ENCODE peak calls at places on chromosome 17, in six cellular contexts. K is mammary epithelial cell, Z is body of pancreas, W is prostate gland, O is hepatocyte, U is kidney. F is an unnamed sample.

GRCh38 chr17:71521724-71522123 is 599.1 kb upstream of the SOX9 start:
- DNase-seq in W (no peak), U (no peak), Z (no peak), O (no peak), K (peak; percentile 19), F (no peak)

GRCh38 chr17:49926886-49927285 is 42.1 kb upstream of the DLX4 start:
- DNase-seq in U (no peak), O (no peak), W (no peak), K (no peak), Z (peak; percentile 26), F (no peak)

GRCh38 chr17:62652251-62653001 is 25.0 kb downstream of the MRC2 start:
- DNase-seq in W (no peak), Z (peak; percentile 69), K (peak; percentile 69), O (peak; percentile 29), U (peak; percentile 93), F (no peak)

GRCh38 chr17:21218101-21218500 is 4.1 kb upstream of the TMEM11 start:
- DNase-seq in Z (no peak), K (no peak), O (no peak), U (no peak), W (no peak), F (no peak)

GRCh38 chr17:2796164-2797140 is at the start of gene RAP1GAP2:
- DNase-seq in K (no peak), W (no peak), Z (peak; percentile 11), U (peak; percentile 88), O (no peak), F (no peak)

GRCh38 chr17:49616546-49617205 is 41.0 kb downstream of the NXPH3 start:
- DNase-seq in Z (peak; percentile 62), W (no peak), O (no peak), U (peak; percentile 79), K (peak; percentile 32), F (no peak)

GRCh38 chr17:76588182-76588581 is 2.5 kb upstream of the ST6GALNAC2 start:
- DNase-seq in U (no peak), K (no peak), W (no peak), O (no peak), Z (no peak), F (no peak)

GRCh38 chr17:72462396-72462795 is 341.6 kb downstream of the SOX9 start:
- DNase-seq in O (no peak), K (no peak), U (no peak), W (no peak), Z (no peak), F (no peak)

GRCh38 chr17:40559016-40559853 is 6.0 kb downstream of the CCR7 start:
- DNase-seq in K (no peak), U (peak; percentile 69), Z (no peak), W (peak; percentile 84), O (no peak), F (no peak)

GRCh38 chr17:30091771-30092170 is 24.8 kb upstream of the NSRP1 start:
- DNase-seq in Z (no peak), W (no peak), O (no peak), U (no peak), K (no peak), F (no peak)

GRCh38 chr17:80152057-80152831 is 5.3 kb upstream of the EIF4A3 start:
- DNase-seq in O (no peak), Z (no peak), K (peak; percentile 37), W (no peak), U (no peak), F (no peak)

GRCh38 chr17:72631568-72631967 is 460.9 kb downstream of the SLC39A11 start:
- DNase-seq in U (no peak), Z (no peak), W (no peak), K (peak; percentile 89), O (no peak), F (peak; percentile 53)

GRCh38 chr17:15649861-15650391 is 30.4 kb upstream of the FBXW10B start:
- DNase-seq in O (peak; percentile 42), Z (peak; percentile 50), W (no peak), K (peak; percentile 65), U (peak; percentile 80), F (no peak)

GRCh38 chr17:57211010-57211411 is 45.3 kb upstream of the MSI2 start:
- DNase-seq in K (peak; percentile 76), Z (no peak), O (no peak), U (no peak), W (no peak), F (no peak)

GRCh38 chr17:50425001-50425681 is 877 bp upstream of the ACSF2 start:
- DNase-seq in O (no peak), K (no peak), Z (no peak), W (no peak), U (no peak), F (no peak)

GRCh38 chr17:81037026-81037782 is 2.3 kb downstream of the BAIAP2 start:
- DNase-seq in K (no peak), O (no peak), U (peak; percentile 91), Z (peak; percentile 84), W (peak; percentile 90), F (peak; percentile 71)

GRCh38 chr17:21124096-21124495 is 2.7 kb upstream of the DHRS7B start:
- DNase-seq in W (no peak), K (no peak), Z (no peak), O (no peak), U (no peak), F (no peak)

DNA sequence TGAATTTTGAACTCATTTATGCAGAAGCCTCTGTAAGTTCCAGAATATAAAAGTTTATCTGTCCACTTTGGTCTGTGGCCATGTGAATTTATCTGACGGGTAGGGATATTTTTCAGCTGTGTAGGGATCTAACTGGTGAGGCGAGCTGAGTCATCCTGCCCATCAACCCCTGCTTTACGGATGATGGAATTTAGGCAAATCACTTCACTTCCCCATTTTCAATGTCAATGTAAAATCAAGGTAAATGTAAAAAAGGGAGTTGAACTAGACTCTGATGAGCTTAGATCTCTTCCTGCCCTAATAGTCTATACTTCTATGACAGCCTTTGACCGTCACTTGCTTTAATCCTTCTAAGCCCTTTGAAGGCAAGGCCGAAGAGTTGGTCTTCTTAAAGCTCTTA is 2.6 kb downstream of the SLC16A6 start:
- DNase-seq in U (no peak), W (no peak), K (no peak), O (no peak), Z (no peak), F (no peak)
- H3K27ac ChIP-seq in U (no peak overlapping the region), W (no peak overlapping the region), K (no peak overlapping the region), O (no peak overlapping the region), Z (no peak overlapping the region), F (no peak overlapping the region)

DNA sequence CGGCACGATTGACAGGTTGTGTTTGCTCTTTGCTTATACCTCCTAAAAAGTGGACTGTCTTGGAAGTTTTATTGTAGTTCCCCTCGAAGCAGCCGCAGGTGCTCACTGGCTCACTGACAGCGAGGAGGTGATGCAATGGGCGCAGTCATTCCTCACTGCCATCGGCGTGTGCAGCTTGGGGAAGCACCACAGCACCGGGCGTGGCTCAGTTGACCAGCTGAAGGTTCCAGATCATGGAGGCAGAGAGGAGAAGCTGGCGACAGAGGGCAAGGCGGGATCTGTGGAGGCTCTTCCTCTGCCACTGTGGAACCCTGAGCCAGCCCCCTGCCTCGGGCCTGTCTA is 72.1 kb upstream of the TNRC6C start:
- DNase-seq in U (peak; percentile 76), Z (no peak), K (peak; percentile 23), W (no peak), O (no peak), F (no peak)
- H3K27ac ChIP-seq in U (no peak overlapping the region), Z (no peak overlapping the region), K (no peak overlapping the region), W (no peak overlapping the region), O (no peak overlapping the region), F (no peak overlapping the region)

GRCh38 chr17:63838586-63839184 is 3.8 kb downstream of the SMARCD2 start:
- DNase-seq in W (peak; percentile 97), U (peak; percentile 97), O (peak; percentile 64), Z (peak; percentile 95), K (peak; percentile 60), F (peak; percentile 73)

GRCh38 chr17:63840591-63841349 is 1.7 kb downstream of the SMARCD2 start:
- DNase-seq in Z (peak; percentile 36), K (peak; percentile 9), O (no peak), U (peak; percentile 75), W (peak; percentile 16), F (no peak)

GRCh38 chr17:63836811-63837210 is 5.7 kb downstream of the SMARCD2 start:
- DNase-seq in K (no peak), Z (no peak), O (no peak), W (no peak), U (no peak), F (no peak)

GRCh38 chr17:63837480-63837879 is 5.0 kb downstream of the SMARCD2 start:
- DNase-seq in O (no peak), Z (no peak), W (no peak), U (peak; percentile 81), K (no peak), F (no peak)

GRCh38 chr17:63837962-63838585 is 4.4 kb downstream of the SMARCD2 start:
- DNase-seq in U (peak; percentile 69), W (no peak), K (no peak), Z (no peak), O (no peak), F (no peak)
- H3K27ac ChIP-seq in U (peak overlapping the region; percentile 20), W (peak overlapping the region; percentile 94), K (no peak overlapping the region), Z (peak overlapping the region; percentile 87), O (peak overlapping the region; percentile 88), F (peak overlapping the region; percentile 65)

GRCh38 chr17:34730816-34731215 is 151.4 kb downstream of the TMEM132E start:
- DNase-seq in U (no peak), K (no peak), W (no peak), O (no peak), Z (no peak), F (no peak)
- H3K27ac ChIP-seq in U (no peak overlapping the region), K (no peak overlapping the region), W (no peak overlapping the region), O (no peak overlapping the region), Z (no peak overlapping the region), F (no peak overlapping the region)

GRCh38 chr17:41989702-41990419 is 23.3 kb downstream of the CNP start:
- DNase-seq in U (no peak), Z (no peak), W (no peak), O (peak; percentile 30), K (no peak), F (no peak)
- H3K27ac ChIP-seq in U (no peak overlapping the region), Z (no peak overlapping the region), W (peak overlapping the region; percentile 51), O (peak overlapping the region; percentile 58), K (no peak overlapping the region), F (no peak overlapping the region)

GRCh38 chr17:47012457-47012856 is 33.4 kb upstream of the RPRML start:
- DNase-seq in W (no peak), K (no peak), O (no peak), U (no peak), Z (no peak), F (no peak)

GRCh38 chr17:47009759-47010594 is 30.9 kb upstream of the RPRML start:
- DNase-seq in W (no peak), Z (no peak), O (no peak), K (no peak), U (no peak), F (no peak)

DNA sequence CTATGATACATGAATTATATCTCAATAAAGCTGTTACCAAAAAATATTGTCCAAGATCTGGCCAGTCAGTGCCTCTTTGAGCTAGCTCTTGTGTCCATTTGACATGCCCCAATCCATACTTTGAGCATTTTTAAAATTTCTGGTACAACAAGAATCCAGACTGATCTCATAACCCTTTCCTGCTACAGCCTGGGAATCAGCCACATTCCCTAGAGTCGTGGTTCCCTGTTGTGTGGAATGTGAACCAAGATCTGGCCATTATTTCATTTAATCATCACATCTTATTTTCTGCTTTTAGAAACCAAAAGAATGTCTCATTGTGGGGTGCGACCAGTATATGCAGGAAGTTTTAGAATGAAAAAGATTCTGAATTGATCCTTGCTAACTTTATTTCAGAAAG is 34.3 kb upstream of the RPRML start:
- DNase-seq in K (no peak), U (no peak), O (no peak), W (no peak), Z (no peak), F (no peak)
- H3K27ac ChIP-seq in K (no peak overlapping the region), U (no peak overlapping the region), O (no peak overlapping the region), W (no peak overlapping the region), Z (no peak overlapping the region), F (no peak overlapping the region)